ENCODE peak calls at places on chromosome 21, in seven cellular contexts. Q is esophagus squamous epithelium; C is astrocyte; L is CD8-positive, alpha-beta T cell; T is CD8-positive, alpha-beta memory T cell; Y is cardiac muscle cell; B is neuronal stem cell. H is an unnamed sample.
A peak's percentile ranks its signal among the peaks of the same experiment; 100 is the strongest.

GRCh38 chr21:46325073-46325912 is 1.3 kb downstream of the PCNT start:
- DNase-seq in T (peak; percentile 11), Q (no peak), Y (peak; percentile 76), B (peak; percentile 38), C (peak; percentile 28), L (peak; percentile 25), H (peak; percentile 92)

GRCh38 chr21:26007911-26008579 is 162.5 kb downstream of the APP start:
- DNase-seq in L (no peak), T (no peak), Q (no peak), Y (no peak), B (no peak), C (no peak), H (no peak)

GRCh38 chr21:36791695-36792451 is 93.0 kb downstream of the SIM2 start:
- DNase-seq in C (no peak), T (no peak), L (no peak), B (peak; percentile 18), Q (no peak), Y (peak; percentile 25), H (no peak)

GRCh38 chr21:28089599-28090421 is 902.9 kb downstream of the LTN1 start:
- DNase-seq in B (no peak), Y (no peak), Q (no peak), L (no peak), C (no peak), T (no peak), H (no peak)

GRCh38 chr21:36859744-36860501 is 106.5 kb downstream of the HLCS start:
- DNase-seq in L (no peak), Q (no peak), Y (peak; percentile 29), T (peak; percentile 18), B (no peak), C (no peak), H (peak; percentile 89)

GRCh38 chr21:31554511-31555022 is 104.9 kb upstream of the SOD1 start:
- DNase-seq in L (peak; percentile 15), T (no peak), B (peak; percentile 57), Q (no peak), C (peak; percentile 82), Y (no peak), H (no peak)

GRCh38 chr21:36749935-36750578 is 51.1 kb downstream of the SIM2 start:
- DNase-seq in L (no peak), B (peak; percentile 88), Y (peak; percentile 62), C (peak; percentile 43), Q (no peak), T (no peak), H (peak; percentile 38)

GRCh38 chr21:46472246-46472645 is 13.6 kb downstream of the DIP2A start:
- DNase-seq in L (no peak), C (no peak), Y (no peak), B (no peak), T (no peak), Q (no peak), H (no peak)

GRCh38 chr21:26116456-26117011 is 54.0 kb downstream of the APP start:
- DNase-seq in L (no peak), B (no peak), T (no peak), Q (no peak), C (peak; percentile 49), Y (no peak), H (no peak)

GRCh38 chr21:29540289-29540688 is 241.6 kb downstream of the BACH1 start:
- DNase-seq in L (no peak), Q (no peak), Y (no peak), B (no peak), T (no peak), C (no peak), H (no peak)

GRCh38 chr21:32366191-32366590 is 26.6 kb downstream of the URB1 start:
- DNase-seq in Q (no peak), T (no peak), B (no peak), Y (no peak), L (no peak), C (no peak), H (no peak)

GRCh38 chr21:33115586-33116541 is 45.9 kb downstream of the OLIG1 start:
- DNase-seq in C (no peak), Q (no peak), L (no peak), T (no peak), B (no peak), Y (no peak), H (no peak)

GRCh38 chr21:41110664-41111063 is 57.3 kb upstream of the BACE2 start:
- DNase-seq in L (no peak), Q (no peak), C (no peak), B (no peak), T (no peak), Y (no peak), H (no peak)
- H3K27me3 ChIP-seq in L (no peaks in the 10 kb centered on the region), Q (no peaks in the 10 kb centered on the region), C (no peaks in the 10 kb centered on the region), B (no peaks in the 10 kb centered on the region), T (no peaks in the 10 kb centered on the region), Y (no peaks in the 10 kb centered on the region), H (no peaks in the 10 kb centered on the region)

DNA sequence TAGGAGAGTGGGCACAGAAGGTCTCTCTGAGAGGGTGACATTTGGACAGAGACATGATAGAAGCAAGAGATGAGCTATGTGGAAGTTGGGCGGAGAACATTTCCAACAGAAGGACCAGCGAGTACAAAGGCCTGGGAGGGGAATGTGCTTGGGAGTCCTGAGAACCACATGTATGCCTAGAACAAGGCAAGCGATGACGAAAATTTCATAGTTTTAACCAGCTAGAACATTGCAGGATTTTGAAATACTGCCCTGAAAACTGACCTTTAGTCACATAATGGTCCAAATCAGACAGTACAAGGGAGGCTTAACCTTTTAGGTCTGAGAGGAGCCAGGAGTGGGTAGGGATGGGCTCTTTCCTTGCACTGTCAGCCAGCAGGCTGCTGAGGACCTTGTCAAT is 68.0 kb downstream of the MRPS6 start:
- DNase-seq in Q (no peak), T (no peak), B (no peak), L (no peak), Y (no peak), C (no peak), H (no peak)
- H3K4me1 ChIP-seq in Q (no peaks in the 10 kb centered on the region), T (no peaks in the 10 kb centered on the region), B (no peaks in the 10 kb centered on the region), L (no peaks in the 10 kb centered on the region), Y (peaks cover 6% of the 10 kb centered on the region), C (no peaks in the 10 kb centered on the region), H (no peaks in the 10 kb centered on the region)

GRCh38 chr21:8992731-8993174 is 1528.6 kb upstream of the TPTE start:
- DNase-seq in B (no peak), L (no peak), Q (no peak), C (peak; percentile 59), T (no peak), Y (no peak), H (no peak)

GRCh38 chr21:8991968-8992621 is 1529.3 kb upstream of the TPTE start:
- DNase-seq in B (no peak), T (no peak), L (no peak), C (peak; percentile 41), Y (no peak), Q (no peak), H (no peak)

GRCh38 chr21:8990326-8991087 is 1530.9 kb upstream of the TPTE start:
- DNase-seq in Q (no peak), T (no peak), Y (no peak), B (no peak), C (peak; percentile 58), L (no peak), H (no peak)

GRCh38 chr21:8989883-8990325 is 1531.5 kb upstream of the TPTE start:
- DNase-seq in Q (no peak), L (no peak), B (no peak), T (no peak), C (peak; percentile 57), Y (no peak), H (no peak)

DNA sequence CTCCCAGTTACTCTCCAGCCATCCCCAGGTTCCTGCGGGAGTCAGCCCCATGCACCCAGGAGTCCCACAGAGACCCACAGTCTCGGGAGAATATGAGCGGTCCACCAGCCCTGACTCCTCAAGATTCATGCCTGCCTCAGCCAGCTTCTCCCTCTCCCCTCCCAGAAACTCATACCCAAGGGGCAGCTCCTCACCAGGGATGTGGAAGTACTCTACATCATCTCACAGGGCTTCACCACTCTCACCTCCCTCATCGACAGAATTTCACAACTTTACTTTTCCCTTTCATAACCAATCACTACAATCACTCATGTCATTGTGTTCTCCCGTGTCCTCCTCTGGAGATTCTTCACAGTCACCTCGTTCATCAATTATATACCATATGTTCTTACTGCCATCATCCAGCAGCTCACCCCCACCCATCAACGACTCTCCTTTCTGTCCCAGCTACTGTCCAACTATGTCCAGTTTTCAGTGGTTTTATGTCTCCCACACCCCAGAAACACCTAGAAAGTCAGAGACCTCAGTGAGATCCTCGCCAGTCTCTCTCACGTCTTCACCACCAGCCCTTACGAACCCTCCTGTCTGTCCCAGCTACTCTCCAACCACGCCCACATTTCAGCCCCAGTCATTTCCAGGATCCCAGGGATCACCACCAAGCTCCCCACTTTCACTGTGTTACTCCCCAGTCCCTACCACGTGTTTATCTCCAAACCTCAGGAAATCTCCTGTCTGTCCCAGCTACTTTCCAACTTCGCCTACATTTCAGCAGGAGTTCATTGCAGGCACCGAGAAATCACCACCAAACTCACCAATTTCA is 1530.1 kb upstream of the TPTE start:
- DNase-seq in Q (no peak), B (no peak), L (no peak), T (no peak), C (peak; percentile 49), Y (no peak), H (no peak)
- H3K27ac ChIP-seq in Q (no peak overlapping the region), B (no peak overlapping the region), L (no peak overlapping the region), T (no peak overlapping the region), C (no peak overlapping the region), Y (no peak overlapping the region), H (no peak overlapping the region)

DNA sequence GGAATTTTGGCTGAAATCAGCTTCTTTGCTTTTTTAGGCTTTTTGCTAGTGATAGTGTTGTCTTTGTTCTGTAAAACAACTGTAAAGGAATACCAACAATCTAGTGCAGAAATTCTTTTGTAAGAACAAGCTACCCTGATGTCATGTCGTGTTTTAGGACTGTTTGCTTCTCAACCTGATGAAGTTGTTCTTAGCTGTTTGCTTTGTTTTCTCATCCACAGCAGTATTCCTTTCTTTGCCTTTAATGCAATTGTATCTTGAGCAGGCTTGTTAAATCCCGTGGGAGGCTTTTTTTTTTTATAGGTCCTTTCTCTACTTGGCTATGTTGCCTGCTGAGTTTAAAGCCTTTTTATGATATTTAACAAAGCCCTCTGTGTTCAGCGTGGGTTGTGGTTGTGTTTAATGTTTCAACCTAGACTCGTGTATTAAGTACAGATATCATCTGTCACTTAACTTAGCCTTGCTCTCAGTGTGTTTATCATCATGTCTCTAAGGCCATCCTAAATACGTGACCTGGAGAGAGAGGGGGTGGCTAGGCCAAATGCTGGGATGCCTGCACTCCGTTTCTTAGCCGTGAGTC is 31.6 kb downstream of the ADARB1 start:
- DNase-seq in L (no peak), Y (no peak), C (no peak), Q (no peak), T (no peak), B (no peak), H (no peak)
- H3K27me3 ChIP-seq in L (no peaks in the 10 kb centered on the region), Y (no peaks in the 10 kb centered on the region), C (no peaks in the 10 kb centered on the region), Q (no peaks in the 10 kb centered on the region), T (no peaks in the 10 kb centered on the region), B (no peaks in the 10 kb centered on the region), H (no peaks in the 10 kb centered on the region)

GRCh38 chr21:17519208-17519738 is 6.4 kb downstream of the CXADR start:
- DNase-seq in C (no peak), L (no peak), Y (no peak), B (no peak), Q (no peak), T (no peak), H (no peak)
- H3K4me1 ChIP-seq in C (peaks cover under 1% of the 10 kb centered on the region), L (peaks cover 1% of the 10 kb centered on the region), Y (peaks cover 16% of the 10 kb centered on the region), B (no peaks in the 10 kb centered on the region), Q (peaks cover 38% of the 10 kb centered on the region), T (peaks cover 5% of the 10 kb centered on the region), H (no peaks in the 10 kb centered on the region)

DNA sequence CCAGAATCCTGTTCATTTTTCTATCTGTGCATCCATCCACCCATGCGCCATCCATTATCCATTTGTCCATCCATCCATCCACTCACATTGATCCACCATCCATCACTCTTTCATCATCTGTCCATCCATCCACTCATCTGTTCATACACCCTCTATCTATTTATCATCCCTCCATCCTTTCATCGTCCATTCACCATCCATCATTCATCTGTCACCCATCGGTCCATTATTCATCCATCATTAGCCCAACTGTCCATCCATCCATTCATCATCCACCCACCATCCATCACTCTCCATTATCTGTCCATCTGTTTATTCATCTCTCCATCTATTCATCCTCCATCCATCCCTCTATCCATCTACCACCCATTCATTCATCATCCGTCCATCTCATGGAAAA is 125.7 kb upstream of the TMPRSS2 start:
- DNase-seq in L (no peak), B (no peak), T (no peak), C (no peak), Y (no peak), Q (no peak), H (no peak)
- H3K27ac ChIP-seq in L (no peak overlapping the region), B (no peak overlapping the region), T (no peak overlapping the region), C (no peak overlapping the region), Y (no peak overlapping the region), Q (peak overlapping the region; percentile 89), H (no peak overlapping the region)